ENCODE peak calls at places on chromosomes 13 and 19, in nine cellular contexts. U, G, B, H, C, I, T, Q and A are unnamed samples. For H3K4me1, the result is how much of the 10 kb centered on the place peaks cover.

GRCh38 chr19:29962777-29963176 is 20.7 kb downstream of the URI1 start:
- DNase-seq in U (no peak), G (no peak), B (no peak), H (no peak), C (no peak), I (no peak), T (no peak), Q (no peak), A (no peak)

GRCh38 chr13:51158365-51158764 is 47.3 kb upstream of the C13orf42 start:
- DNase-seq in U (no peak), G (no peak), B (no peak), H (no peak), C (no peak), I (no peak), T (no peak), Q (no peak), A (no peak)

GRCh38 chr13:105665284-105665683 is 870.2 kb downstream of the EFNB2 start:
- DNase-seq in U (no peak), G (no peak), B (no peak), H (no peak), C (no peak), I (no peak), T (no peak), Q (no peak), A (no peak)

GRCh38 chr13:99386911-99387788 is 80.0 kb upstream of the GPR183 start:
- DNase-seq in U (no peak), G (peak), B (peak), H (peak), C (no peak), I (no peak), T (peak), Q (no peak), A (peak)

GRCh38 chr19:45446944-45447343 is 20.9 kb upstream of the FOSB start:
- DNase-seq in U (no peak), G (no peak), B (no peak), H (no peak), C (no peak), I (no peak), T (no peak), Q (no peak), A (no peak)

GRCh38 chr19:4390862-4391693 is 9.3 kb downstream of the SH3GL1 start:
- DNase-seq in U (no peak), G (no peak), B (no peak), H (no peak), C (no peak), I (peak), T (no peak), Q (peak), A (no peak)

GRCh38 chr13:59038824-59039223 is 1124.9 kb downstream of the DIAPH3 start:
- DNase-seq in U (no peak), G (no peak), B (no peak), H (no peak), C (no peak), I (no peak), T (no peak), Q (no peak), A (no peak)

GRCh38 chr13:113886561-113887112 is 22.8 kb upstream of the GAS6 start:
- DNase-seq in U (no peak), G (no peak), B (no peak), H (no peak), C (no peak), I (no peak), T (no peak), Q (no peak), A (no peak)

GRCh38 chr19:30336290-30336689 is 35.9 kb upstream of the ZNF536 start:
- DNase-seq in U (no peak), G (no peak), B (no peak), H (no peak), C (no peak), I (no peak), T (peak), Q (no peak), A (no peak)

GRCh38 chr19:742540-743075 is 8.3 kb upstream of the MISP start:
- DNase-seq in U (no peak), G (no peak), B (no peak), H (no peak), C (no peak), I (no peak), T (no peak), Q (no peak), A (no peak)

GRCh38 chr13:75226755-75227435 is 255.1 kb downstream of the TBC1D4 start:
- DNase-seq in U (no peak), G (no peak), B (no peak), H (no peak), C (no peak), I (no peak), T (no peak), Q (no peak), A (no peak)

GRCh38 chr19:51341976-51342580 is at the start of gene VSIG10L:
- DNase-seq in U (peak), G (no peak), B (no peak), H (no peak), C (no peak), I (no peak), T (no peak), Q (no peak), A (no peak)

GRCh38 chr13:41054212-41054877 is 7.0 kb upstream of the WBP4 start:
- DNase-seq in U (no peak), G (no peak), B (no peak), H (peak), C (no peak), I (no peak), T (no peak), Q (no peak), A (no peak)

GRCh38 chr19:45450042-45450380 is 17.8 kb upstream of the FOSB start:
- DNase-seq in U (no peak), G (no peak), B (no peak), H (no peak), C (no peak), I (no peak), T (no peak), Q (no peak), A (no peak)

GRCh38 chr19:47240561-47240960 is 9.6 kb upstream of the BBC3 start:
- DNase-seq in U (peak), G (no peak), B (no peak), H (no peak), C (no peak), I (no peak), T (no peak), Q (no peak), A (no peak)

GRCh38 chr19:29528350-29528945 is 2.7 kb downstream of the VSTM2B start:
- DNase-seq in U (peak), G (peak), B (peak), H (peak), C (no peak), I (peak), T (no peak), Q (peak), A (peak)

GRCh38 chr13:77514336-77514726 is 21.2 kb upstream of the SCEL start:
- DNase-seq in U (no peak), G (no peak), B (no peak), H (no peak), C (no peak), I (no peak), T (no peak), Q (no peak), A (no peak)

GRCh38 chr13:101624210-101624922 is 171.9 kb downstream of the ITGBL1 start:
- DNase-seq in U (no peak), G (no peak), B (no peak), H (no peak), C (no peak), I (no peak), T (no peak), Q (no peak), A (no peak)

GRCh38 chr19:43498233-43498830 is 6.2 kb downstream of the PHLDB3 start:
- DNase-seq in U (no peak), G (no peak), B (no peak), H (no peak), C (no peak), I (no peak), T (no peak), Q (no peak), A (no peak)

GRCh38 chr13:112800057-112800456 is 110.2 kb downstream of the ATP11A start:
- DNase-seq in U (no peak), G (no peak), B (no peak), H (no peak), C (no peak), I (no peak), T (no peak), Q (no peak), A (no peak)

GRCh38 chr13:67619987-67620386 is 389.9 kb upstream of the PCDH9 start:
- DNase-seq in U (no peak), G (no peak), B (no peak), H (no peak), C (no peak), I (no peak), T (no peak), Q (no peak), A (no peak)

GRCh38 chr13:49367640-49368431 is 76.0 kb downstream of the CAB39L start:
- DNase-seq in U (no peak), G (no peak), B (no peak), H (no peak), C (no peak), I (no peak), T (no peak), Q (no peak), A (no peak)
- H3K4me3 ChIP-seq in U (no peak), G (peak), B (no peak), H (no peak), C (no peak), I (no peak), T (peak), Q (no peak), A (no peak)

GRCh38 chr19:49458567-49458903 is 5.5 kb downstream of the ALDH16A1 start:
- DNase-seq in U (no peak), G (no peak), B (no peak), H (no peak), C (no peak), I (no peak), T (no peak), Q (no peak), A (no peak)

GRCh38 chr19:49459388-49459787 is 6.4 kb downstream of the ALDH16A1 start:
- DNase-seq in U (no peak), G (no peak), B (no peak), H (no peak), C (no peak), I (no peak), T (no peak), Q (no peak), A (no peak)

GRCh38 chr19:49455729-49456128 is 2.7 kb downstream of the ALDH16A1 start:
- DNase-seq in U (no peak), G (no peak), B (no peak), H (no peak), C (no peak), I (no peak), T (no peak), Q (no peak), A (no peak)

GRCh38 chr19:49453757-49454248 is 778 bp downstream of the ALDH16A1 start:
- DNase-seq in U (no peak), G (no peak), B (no peak), H (no peak), C (no peak), I (no peak), T (no peak), Q (no peak), A (no peak)

DNA sequence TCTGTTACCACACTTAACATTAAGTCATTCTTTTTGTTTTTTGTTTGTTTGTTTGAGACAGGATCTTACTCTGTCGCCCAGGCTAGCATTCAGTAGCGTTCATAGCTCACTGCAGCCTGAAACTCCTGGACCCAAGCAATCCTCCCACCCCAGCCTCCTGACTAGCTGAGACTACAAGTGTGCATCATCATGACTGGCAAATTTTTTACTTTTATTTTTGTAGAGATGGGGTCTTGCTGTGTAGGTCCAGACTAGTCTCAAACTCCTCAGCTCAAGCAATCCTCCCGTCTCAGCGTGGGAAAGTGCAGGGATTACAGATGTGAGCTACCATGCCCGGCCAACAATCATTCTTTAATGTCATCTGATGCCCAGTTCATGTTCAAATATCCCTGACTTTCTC is 3.3 kb downstream of the ALDH16A1 start:
- DNase-seq in U (no peak), G (no peak), B (no peak), H (no peak), C (no peak), I (no peak), T (no peak), Q (no peak), A (no peak)
- H3K4me1 ChIP-seq in U (under half), G (half or more), B (under half), H (under half), C (under half), I (under half), T (under half), Q (under half), A (under half)

GRCh38 chr19:54137913-54138776 is 583 bp downstream of the CNOT3 start:
- DNase-seq in U (peak), G (no peak), B (no peak), H (no peak), C (no peak), I (peak), T (no peak), Q (no peak), A (no peak)
- TF ChIP-seq CTCF in U (no peak), G (peak), B (no peak), H (no peak), C (no peak), I (no peak), T (no peak), Q (no peak), A (no peak)

GRCh38 chr19:42111811-42112210 is 20.4 kb downstream of the POU2F2 start:
- DNase-seq in U (no peak), G (no peak), B (no peak), H (no peak), C (no peak), I (no peak), T (no peak), Q (no peak), A (no peak)
- H3K4me3 ChIP-seq in U (no peak), G (no peak), B (no peak), H (no peak), C (no peak), I (no peak), T (no peak), Q (no peak), A (no peak)

DNA sequence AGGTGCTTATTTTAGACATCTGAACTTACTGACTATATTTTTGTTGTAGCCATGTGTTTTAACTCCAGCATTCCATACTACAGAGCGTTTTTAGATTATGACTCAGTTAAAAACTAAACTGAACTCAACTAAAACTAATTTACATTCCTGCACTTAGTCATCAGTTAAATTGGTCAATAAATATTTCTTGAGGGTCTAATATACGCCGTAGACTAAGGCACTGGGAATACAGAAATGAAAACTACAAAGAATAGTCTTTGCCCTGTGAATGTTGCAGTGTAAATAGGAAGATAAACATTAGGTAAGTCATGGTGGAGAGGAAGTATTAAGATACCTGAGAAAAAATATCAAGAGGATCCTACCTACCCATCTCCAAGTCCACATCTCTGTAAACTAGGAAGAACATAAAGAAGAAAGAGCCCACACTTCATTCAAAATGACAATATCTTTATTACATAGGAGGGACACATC is 52.7 kb downstream of the MBNL2 start:
- DNase-seq in U (no peak), G (no peak), B (no peak), H (no peak), C (no peak), I (no peak), T (no peak), Q (no peak), A (no peak)
- H3K4me1 ChIP-seq in U (under half), G (half or more), B (under half), H (under half), C (half or more), I (half or more), T (under half), Q (half or more), A (under half)

DNA sequence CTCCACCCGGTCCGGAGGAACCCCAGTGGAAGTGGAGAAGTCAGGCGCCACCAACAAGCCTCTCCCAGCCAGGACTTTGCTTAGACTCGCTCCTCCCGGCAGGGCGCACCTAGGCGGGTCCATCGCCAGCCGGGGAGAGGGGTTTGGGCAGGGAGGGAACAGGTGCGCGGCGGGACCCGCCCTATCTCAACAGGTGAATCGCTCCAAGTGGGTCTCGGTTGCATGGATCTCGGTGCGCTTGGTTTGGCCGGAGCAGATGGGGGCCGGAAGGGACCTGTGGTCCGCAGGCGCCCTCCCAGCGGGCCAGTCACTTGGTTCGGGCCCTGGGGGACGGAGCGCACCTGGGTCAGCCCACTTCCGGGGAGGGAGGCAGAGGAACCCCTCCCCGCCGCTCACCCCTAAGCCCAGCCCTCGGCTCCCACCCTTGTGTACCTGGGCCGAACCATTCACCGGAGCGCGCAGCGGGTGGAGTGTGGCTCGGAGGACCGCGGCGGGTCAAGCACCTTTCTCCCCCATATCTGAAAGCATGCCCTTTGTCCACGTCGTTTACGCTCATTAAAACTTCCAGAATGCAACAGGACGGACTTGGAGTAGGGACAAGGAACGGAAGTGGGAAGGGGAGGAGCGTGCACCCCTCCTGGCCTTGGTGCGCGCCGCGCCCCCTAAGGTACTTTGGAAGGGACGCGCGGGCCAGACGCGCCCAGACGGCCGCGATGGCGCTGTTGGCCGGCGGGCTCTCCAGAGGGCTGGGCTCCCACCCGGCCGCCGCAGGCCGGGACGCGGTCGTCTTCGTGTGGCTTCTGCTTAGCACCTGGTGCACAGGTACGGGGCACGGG is at the start of gene LSR:
- DNase-seq in U (peak), G (no peak), B (peak), H (peak), C (no peak), I (peak), T (peak), Q (peak), A (peak)
- TF ChIP-seq CTCF in U (no peak), G (no peak), B (no peak), H (no peak), C (no peak), I (no peak), T (no peak), Q (no peak), A (no peak)

GRCh38 chr19:23415561-23416191 is 20.4 kb upstream of the ZNF91 start:
- DNase-seq in U (no peak), G (peak), B (peak), H (no peak), C (no peak), I (peak), T (no peak), Q (no peak), A (peak)
- H3K4me3 ChIP-seq in U (peak), G (peak), B (peak), H (no peak), C (no peak), I (no peak), T (peak), Q (peak), A (peak)

DNA sequence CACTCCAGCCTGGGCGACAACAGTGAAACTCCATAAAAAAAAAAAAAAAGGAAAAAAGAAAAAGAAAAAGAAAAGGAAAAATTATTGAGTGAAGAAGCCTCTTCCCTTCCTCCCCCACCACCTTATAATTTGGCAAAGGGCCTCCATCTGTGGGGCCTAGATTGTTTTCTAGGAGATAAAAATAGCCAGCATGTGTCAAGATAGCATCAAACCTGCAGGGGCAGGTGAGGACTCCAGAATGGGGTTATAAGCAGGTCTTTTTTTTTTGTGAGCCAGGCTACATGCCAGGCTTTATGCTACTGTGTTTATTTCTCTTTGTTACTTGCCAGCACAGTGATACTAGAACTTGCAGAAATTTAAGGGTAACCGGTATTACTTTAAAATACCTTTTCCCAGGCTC is 11.7 kb upstream of the TRIM13 start:
- DNase-seq in U (no peak), G (no peak), B (no peak), H (no peak), C (peak), I (no peak), T (peak), Q (no peak), A (no peak)
- H3K4me1 ChIP-seq in U (under half), G (under half), B (under half), H (under half), C (under half), I (under half), T (under half), Q (under half), A (under half)

DNA sequence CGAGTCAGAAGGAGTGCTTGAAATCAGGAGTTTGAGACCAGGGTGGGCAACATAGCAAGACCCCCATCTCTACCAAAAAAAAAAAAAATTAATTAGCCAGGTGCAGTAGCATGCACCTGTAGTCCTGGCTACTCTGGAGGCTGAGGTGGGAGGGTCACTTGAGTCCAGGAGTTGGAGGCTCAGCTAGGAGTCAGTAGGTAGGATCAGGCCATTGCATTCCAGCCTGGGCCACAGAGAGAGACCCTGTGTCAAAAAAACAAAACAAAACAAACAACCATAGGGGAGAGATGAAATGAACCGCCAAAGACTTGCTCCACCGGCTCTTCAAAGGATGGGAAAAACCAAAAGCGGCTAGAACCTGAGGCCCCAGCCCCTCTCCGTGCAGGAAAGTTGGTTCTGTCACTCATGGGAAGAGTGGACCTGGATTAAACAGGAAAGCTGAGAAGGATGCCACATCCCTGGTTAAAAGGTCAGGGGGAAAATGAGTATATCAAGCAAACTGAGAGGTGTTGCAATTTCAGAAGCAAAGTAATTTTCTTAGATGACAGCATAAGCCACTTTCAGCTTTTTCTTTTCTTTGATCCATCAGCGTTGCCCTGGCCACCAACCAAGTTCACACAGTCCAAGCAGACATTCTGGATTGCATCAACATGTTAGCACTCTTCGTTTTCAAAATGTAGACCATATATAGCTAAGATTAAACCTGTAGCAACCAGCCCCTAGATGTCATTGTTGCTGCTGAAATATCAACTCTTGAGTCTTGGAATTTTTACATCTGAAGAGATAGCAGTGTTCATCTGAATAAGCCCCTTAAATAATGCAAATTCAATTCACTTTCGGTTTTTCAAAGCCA is 8.9 kb upstream of the ZNF507 start:
- DNase-seq in U (no peak), G (peak), B (no peak), H (no peak), C (no peak), I (no peak), T (no peak), Q (no peak), A (no peak)
- TF ChIP-seq CTCF in U (peak), G (no peak), B (no peak), H (no peak), C (no peak), I (no peak), T (no peak), Q (peak), A (no peak)